ENCODE peak calls at places on chromosomes 12 and 14, in five cellular contexts. Z is HepG2, K is K562, G is H1, E is A549. V is an unnamed sample.

GRCh38 chr12:15631007-15631715 is 158.0 kb downstream of the EPS8 start:
- DNase-seq in Z (no peak), K (no peak), G (no peak), E (no peak), V (no peak)

GRCh38 chr14:104609666-104610065 is 5.1 kb upstream of the TMEM179 start:
- DNase-seq in Z (no peak), K (no peak), G (no peak), E (no peak), V (no peak)

GRCh38 chr14:63896278-63896720 is 43.5 kb downstream of the SYNE2 start:
- DNase-seq in Z (peak; percentile 81), K (no peak), G (no peak), E (peak; percentile 55), V (peak; percentile 71)

GRCh38 chr14:52363969-52364368 is 49.9 kb downstream of the PTGER2 start:
- DNase-seq in Z (no peak), K (no peak), G (no peak), E (no peak), V (no peak)

GRCh38 chr12:45227668-45228067 is 11.8 kb downstream of the ANO6 start:
- DNase-seq in Z (no peak), K (no peak), G (no peak), E (no peak), V (no peak)

GRCh38 chr12:83537428-83538053 is 850.8 kb downstream of the TMTC2 start:
- DNase-seq in Z (no peak), K (no peak), G (no peak), E (no peak), V (no peak)

GRCh38 chr12:116689586-116689985 is 48.3 kb downstream of the SPRING1 start:
- DNase-seq in Z (no peak), K (no peak), G (no peak), E (no peak), V (no peak)

GRCh38 chr12:23640754-23641153 is 308.7 kb downstream of the SOX5 start:
- DNase-seq in Z (no peak), K (no peak), G (peak; percentile 47), E (no peak), V (no peak)

GRCh38 chr12:14193623-14194022 is 171.9 kb upstream of the ATF7IP start:
- DNase-seq in Z (no peak), K (no peak), G (no peak), E (no peak), V (no peak)

GRCh38 chr14:31560759-31561154 is 447 bp upstream of the NUBPL start:
- DNase-seq in Z (peak; percentile 31), K (peak; percentile 3), G (no peak), E (no peak), V (no peak)

GRCh38 chr12:52025301-52026172 is 18.8 kb downstream of the TAMALIN start:
- DNase-seq in Z (peak; percentile 80), K (peak; percentile 81), G (no peak), E (peak; percentile 91), V (peak; percentile 77)

GRCh38 chr14:76776306-76777251 is 15.3 kb downstream of the VASH1 start:
- DNase-seq in Z (peak; percentile 29), K (peak; percentile 17), G (no peak), E (no peak), V (no peak)

GRCh38 chr12:120574106-120574505 is 7.1 kb downstream of the POP5 start:
- DNase-seq in Z (no peak), K (no peak), G (no peak), E (no peak), V (no peak)

GRCh38 chr14:30195946-30196345 is 268.3 kb upstream of the PRKD1 start:
- DNase-seq in Z (no peak), K (no peak), G (no peak), E (no peak), V (peak; percentile 15)

GRCh38 chr14:77219591-77219990 is 38.0 kb downstream of the TMEM63C start:
- DNase-seq in Z (no peak), K (no peak), G (no peak), E (no peak), V (no peak)

GRCh38 chr12:97038859-97039258 is 131.8 kb downstream of the NEDD1 start:
- DNase-seq in Z (peak; percentile 29), K (no peak), G (no peak), E (no peak), V (no peak)

GRCh38 chr14:43215524-43215923 is 1291.6 kb downstream of the FSCB start:
- DNase-seq in Z (no peak), K (no peak), G (no peak), E (no peak), V (no peak)

GRCh38 chr14:55340482-55340881 is 69.3 kb downstream of the FBXO34 start:
- DNase-seq in Z (no peak), K (no peak), G (no peak), E (no peak), V (no peak)

GRCh38 chr12:76144253-76144564 is 59.7 kb upstream of the NAP1L1 start:
- DNase-seq in Z (no peak), K (no peak), G (no peak), E (peak; percentile 11), V (peak; percentile 36)

GRCh38 chr12:54932691-54933090 is 51.9 kb downstream of the TESPA1 start:
- DNase-seq in Z (no peak), K (no peak), G (no peak), E (peak; percentile 7), V (no peak)

GRCh38 chr12:34108405-34108803 is 86.1 kb downstream of the ALG10 start:
- DNase-seq in Z (no peak), K (no peak), G (no peak), E (no peak), V (no peak)

GRCh38 chr12:68579254-68579653 is 31.4 kb upstream of the RAP1B start:
- DNase-seq in Z (no peak), K (no peak), G (no peak), E (no peak), V (no peak)

GRCh38 chr12:77725611-77726010 is 105.1 kb upstream of the NAV3 start:
- DNase-seq in Z (no peak), K (no peak), G (no peak), E (no peak), V (peak; percentile 67)

GRCh38 chr14:88864198-88864597 is 39.7 kb downstream of the TTC8 start:
- DNase-seq in Z (no peak), K (no peak), G (no peak), E (no peak), V (no peak)

GRCh38 chr12:124675881-124676688 is 108.7 kb upstream of the NCOR2 start:
- DNase-seq in Z (no peak), K (no peak), G (no peak), E (no peak), V (peak; percentile 71)

GRCh38 chr12:102480401-102480800 is at the start of gene IGF1:
- DNase-seq in Z (no peak), K (no peak), G (no peak), E (no peak), V (peak; percentile 61)

GRCh38 chr14:56199095-56199975 is 81.1 kb downstream of the PELI2 start:
- DNase-seq in Z (no peak), K (peak; percentile 32), G (no peak), E (peak; percentile 95), V (peak; percentile 99)

GRCh38 chr12:67193705-67194104 is 75.5 kb upstream of the CAND1 start:
- DNase-seq in Z (peak; percentile 8), K (peak; percentile 16), G (no peak), E (peak; percentile 28), V (peak; percentile 23)

GRCh38 chr12:46661161-46661845 is 164.5 kb downstream of the SLC38A4 start:
- DNase-seq in Z (peak; percentile 77), K (no peak), G (no peak), E (peak; percentile 90), V (peak; percentile 95)

GRCh38 chr14:89110110-89110509 is 285.7 kb downstream of the TTC8 start:
- DNase-seq in Z (no peak), K (no peak), G (no peak), E (no peak), V (no peak)

GRCh38 chr14:85125331-85125730 is 404.6 kb upstream of the FLRT2 start:
- DNase-seq in Z (no peak), K (no peak), G (no peak), E (no peak), V (no peak)

GRCh38 chr14:56390859-56391258 is 188.7 kb upstream of the TMEM260 start:
- DNase-seq in Z (no peak), K (no peak), G (no peak), E (peak; percentile 13), V (no peak)

GRCh38 chr12:92255741-92256140 is 110.1 kb upstream of the BTG1 start:
- DNase-seq in Z (no peak), K (no peak), G (no peak), E (no peak), V (no peak)

DNA sequence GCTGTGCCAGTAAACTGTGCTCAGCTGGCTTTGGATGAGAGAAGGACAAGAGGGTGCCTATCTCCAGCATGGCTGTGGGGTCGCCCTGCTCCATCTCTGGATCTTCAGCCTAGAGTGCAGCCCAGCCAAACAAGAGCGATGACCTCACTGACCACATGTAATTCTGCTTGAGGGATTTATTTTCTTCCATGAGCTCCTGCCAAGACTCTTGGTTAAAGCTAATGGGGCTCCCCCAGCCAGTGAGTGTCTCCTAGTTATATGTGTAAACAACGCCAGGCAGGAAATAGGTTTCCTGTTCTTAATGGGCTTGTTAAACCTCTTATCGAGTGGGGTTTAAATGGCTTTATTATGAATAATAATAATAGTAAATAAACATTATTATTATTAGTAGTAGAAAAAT is 397.2 kb downstream of the NRXN3 start:
- DNase-seq in Z (no peak), K (no peak), G (no peak), E (no peak), V (peak; percentile 4)
- TF ChIP-seq MAFK in Z (no peak), K (no peak), G (no peak), E (no peak), V (no peak)

DNA sequence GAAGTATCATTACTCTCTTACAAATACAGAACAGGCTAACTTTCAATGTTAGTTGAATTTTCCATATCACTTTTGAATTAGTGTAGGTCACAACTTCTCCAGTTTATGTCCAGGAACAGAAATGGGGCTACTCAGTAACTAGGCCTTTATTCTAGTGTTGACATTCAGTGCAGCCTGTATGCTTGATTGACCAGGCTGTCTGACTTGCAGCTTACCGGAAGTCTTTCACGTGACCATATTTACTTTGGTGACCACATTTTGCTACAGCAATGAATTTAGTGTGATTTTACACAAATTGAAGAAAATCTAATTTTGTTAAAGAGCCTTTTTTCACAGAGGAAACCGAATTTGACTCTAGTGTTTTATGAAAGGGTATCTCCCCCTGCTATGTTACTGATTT is 12.4 kb downstream of the MTERF2 start:
- DNase-seq in Z (peak; percentile 76), K (no peak), G (no peak), E (no peak), V (no peak)
- TF ChIP-seq MAFK in Z (no peak), K (no peak), G (no peak), E (no peak), V (no peak)

GRCh38 chr12:87667378-87667777 is 361.8 kb downstream of the C12orf50 start:
- DNase-seq in Z (no peak), K (no peak), G (no peak), E (peak; percentile 55), V (peak; percentile 35)
- TF ChIP-seq MAFK in Z (no peak), K (no peak), G (no peak), E (no peak), V (no peak)

GRCh38 chr14:59252772-59253500 is 64.5 kb downstream of the DAAM1 start:
- DNase-seq in Z (no peak), K (no peak), G (no peak), E (no peak), V (no peak)

GRCh38 chr14:59253527-59253926 is 65.1 kb downstream of the DAAM1 start:
- DNase-seq in Z (no peak), K (no peak), G (no peak), E (no peak), V (no peak)

GRCh38 chr14:59251811-59252771 is 63.6 kb downstream of the DAAM1 start:
- DNase-seq in Z (no peak), K (no peak), G (no peak), E (no peak), V (peak; percentile 44)

GRCh38 chr14:59254911-59255545 is 66.6 kb downstream of the DAAM1 start:
- DNase-seq in Z (no peak), K (no peak), G (no peak), E (no peak), V (peak; percentile 30)

GRCh38 chr14:59254146-59254910 is 65.9 kb downstream of the DAAM1 start:
- DNase-seq in Z (no peak), K (no peak), G (no peak), E (peak; percentile 68), V (peak; percentile 95)
- TF ChIP-seq MAFK in Z (no peak), K (no peak), G (no peak), E (no peak), V (no peak)

V was measured in IMR-90.